ENCODE peak calls at places on chromosomes 1 and 21, in ten cellular contexts. P is heart left ventricle, U is K562, E is A549, D is vagina, X is stomach, V is lower leg skin, J is erythroblast, F is HepG2, C is body of pancreas. I is an unnamed sample.

GRCh38 chr21:44847261-44848056 is 26.0 kb downstream of the PTTG1IP start:
- DNase-seq in P (no peak), U (no peak), E (no peak), D (no peak), X (no peak), V (no peak), J (no peak), F (no peak), C (no peak), I (no peak)

GRCh38 chr21:43308101-43308500 is 118.8 kb downstream of the SIK1 start:
- DNase-seq in P (peak), U (no peak), E (no peak), D (no peak), X (no peak), V (no peak), J (no peak), F (no peak), C (no peak), I (peak)

GRCh38 chr1:153849487-153850185 is 73.1 kb downstream of the GATAD2B start:
- DNase-seq in P (no peak), U (no peak), E (no peak), D (no peak), X (no peak), V (no peak), J (no peak), F (no peak), C (no peak), I (no peak)

GRCh38 chr1:3423245-3423829 is 31.1 kb upstream of the ARHGEF16 start:
- DNase-seq in P (peak), U (no peak), E (no peak), D (no peak), X (peak), V (no peak), J (no peak), F (peak), C (peak), I (peak)

GRCh38 chr1:172638885-172639831 is 19.7 kb upstream of the FASLG start:
- DNase-seq in P (no peak), U (no peak), E (peak), D (no peak), X (no peak), V (no peak), J (no peak), F (peak), C (no peak), I (no peak)

GRCh38 chr1:154206212-154206611 is at the start of gene CFAP141:
- DNase-seq in P (no peak), U (peak), E (no peak), D (no peak), X (no peak), V (no peak), J (peak), F (no peak), C (no peak), I (no peak)

GRCh38 chr1:100414693-100415092 is 62.4 kb downstream of the CDC14A start:
- DNase-seq in P (no peak), U (no peak), E (no peak), D (no peak), X (no peak), V (no peak), J (no peak), F (no peak), C (no peak), I (no peak)

GRCh38 chr1:224565186-224565585 is 50.9 kb upstream of the CNIH3 start:
- DNase-seq in P (no peak), U (peak), E (peak), D (no peak), X (no peak), V (peak), J (no peak), F (peak), C (no peak), I (peak)

GRCh38 chr21:42674351-42674940 is 21.0 kb downstream of the PDE9A start:
- DNase-seq in P (peak), U (peak), E (no peak), D (no peak), X (no peak), V (no peak), J (no peak), F (no peak), C (no peak), I (no peak)

GRCh38 chr1:178091986-178092745 is 1.7 kb upstream of the RASAL2 start:
- DNase-seq in P (no peak), U (no peak), E (no peak), D (no peak), X (no peak), V (no peak), J (peak), F (peak), C (no peak), I (no peak)

GRCh38 chr1:24540906-24541710 is 14.8 kb upstream of the NCMAP start:
- DNase-seq in P (no peak), U (peak), E (peak), D (no peak), X (peak), V (no peak), J (no peak), F (peak), C (peak), I (peak)

GRCh38 chr1:53559854-53560571 is 100.8 kb downstream of the DMRTB1 start:
- DNase-seq in P (no peak), U (no peak), E (no peak), D (no peak), X (no peak), V (no peak), J (no peak), F (no peak), C (no peak), I (no peak)

GRCh38 chr1:160375788-160376524 is 9.1 kb downstream of the NHLH1 start:
- DNase-seq in P (no peak), U (peak), E (no peak), D (peak), X (no peak), V (no peak), J (peak), F (peak), C (no peak), I (no peak)

GRCh38 chr1:62012821-62013220 is 181.8 kb upstream of the L1TD1 start:
- DNase-seq in P (peak), U (no peak), E (no peak), D (no peak), X (no peak), V (peak), J (no peak), F (no peak), C (no peak), I (no peak)

GRCh38 chr1:110341872-110342331 is 2.7 kb downstream of the RBM15 start:
- DNase-seq in P (no peak), U (peak), E (no peak), D (no peak), X (no peak), V (no peak), J (no peak), F (no peak), C (no peak), I (no peak)

GRCh38 chr1:212979340-212980122 is 29.2 kb downstream of the VASH2 start:
- DNase-seq in P (no peak), U (no peak), E (no peak), D (no peak), X (no peak), V (no peak), J (no peak), F (no peak), C (no peak), I (no peak)

GRCh38 chr21:26445440-26445839 is 127.6 kb downstream of the CYYR1 start:
- DNase-seq in P (no peak), U (no peak), E (no peak), D (no peak), X (no peak), V (no peak), J (no peak), F (no peak), C (no peak), I (no peak)

GRCh38 chr1:26159113-26160039 is 497 bp downstream of the FAM110D start:
- DNase-seq in P (peak), U (no peak), E (no peak), D (no peak), X (no peak), V (no peak), J (no peak), F (no peak), C (peak), I (no peak)

GRCh38 chr1:55478742-55479141 is 263.6 kb upstream of the USP24 start:
- DNase-seq in P (no peak), U (no peak), E (no peak), D (no peak), X (no peak), V (no peak), J (no peak), F (peak), C (no peak), I (no peak)

GRCh38 chr1:147771216-147772125 is 11.1 kb upstream of the GJA5 start:
- DNase-seq in P (peak), U (no peak), E (no peak), D (no peak), X (no peak), V (no peak), J (no peak), F (no peak), C (no peak), I (no peak)

GRCh38 chr1:200530551-200531261 is 89.8 kb downstream of the KIF14 start:
- DNase-seq in P (no peak), U (no peak), E (no peak), D (no peak), X (no peak), V (no peak), J (no peak), F (no peak), C (no peak), I (no peak)

GRCh38 chr1:219149185-219149584 is 24.5 kb upstream of the LYPLAL1 start:
- DNase-seq in P (no peak), U (no peak), E (no peak), D (no peak), X (no peak), V (no peak), J (no peak), F (no peak), C (no peak), I (no peak)

GRCh38 chr1:40976952-40977690 is 2.4 kb upstream of the CTPS1 start:
- DNase-seq in P (no peak), U (no peak), E (peak), D (no peak), X (no peak), V (no peak), J (no peak), F (no peak), C (no peak), I (no peak)

GRCh38 chr1:226086776-226087175 is 24.3 kb downstream of the H3-3A start:
- DNase-seq in P (no peak), U (no peak), E (no peak), D (no peak), X (no peak), V (no peak), J (no peak), F (no peak), C (no peak), I (no peak)

GRCh38 chr1:156963621-156964020 is 43.2 kb downstream of the LRRC71 start:
- DNase-seq in P (peak), U (peak), E (no peak), D (no peak), X (no peak), V (peak), J (no peak), F (no peak), C (no peak), I (peak)

GRCh38 chr1:212690816-212691403 is 8.7 kb downstream of the BATF3 start:
- DNase-seq in P (no peak), U (no peak), E (no peak), D (peak), X (no peak), V (no peak), J (no peak), F (no peak), C (no peak), I (no peak)

GRCh38 chr1:38029081-38029681 is 16.6 kb downstream of the UTP11 start:
- DNase-seq in P (peak), U (peak), E (no peak), D (no peak), X (no peak), V (no peak), J (no peak), F (no peak), C (no peak), I (no peak)

GRCh38 chr1:60970081-60970509 is 112.3 kb upstream of the NFIA start:
- DNase-seq in P (no peak), U (peak), E (no peak), D (no peak), X (no peak), V (no peak), J (peak), F (peak), C (no peak), I (no peak)

GRCh38 chr1:101005871-101006270 is 19.7 kb downstream of the DPH5 start:
- DNase-seq in P (no peak), U (no peak), E (no peak), D (no peak), X (no peak), V (no peak), J (no peak), F (no peak), C (no peak), I (no peak)

GRCh38 chr1:103146143-103146542 is 37.8 kb upstream of the COL11A1 start:
- DNase-seq in P (no peak), U (no peak), E (no peak), D (no peak), X (no peak), V (no peak), J (no peak), F (no peak), C (no peak), I (no peak)
- TF ChIP-seq POLR2A in P (no peak), U (no peak), E (no peak), D (no peak), X (no peak), V (no peak), J (no peak), F (no peak), C (no peak), I (no peak)

DNA sequence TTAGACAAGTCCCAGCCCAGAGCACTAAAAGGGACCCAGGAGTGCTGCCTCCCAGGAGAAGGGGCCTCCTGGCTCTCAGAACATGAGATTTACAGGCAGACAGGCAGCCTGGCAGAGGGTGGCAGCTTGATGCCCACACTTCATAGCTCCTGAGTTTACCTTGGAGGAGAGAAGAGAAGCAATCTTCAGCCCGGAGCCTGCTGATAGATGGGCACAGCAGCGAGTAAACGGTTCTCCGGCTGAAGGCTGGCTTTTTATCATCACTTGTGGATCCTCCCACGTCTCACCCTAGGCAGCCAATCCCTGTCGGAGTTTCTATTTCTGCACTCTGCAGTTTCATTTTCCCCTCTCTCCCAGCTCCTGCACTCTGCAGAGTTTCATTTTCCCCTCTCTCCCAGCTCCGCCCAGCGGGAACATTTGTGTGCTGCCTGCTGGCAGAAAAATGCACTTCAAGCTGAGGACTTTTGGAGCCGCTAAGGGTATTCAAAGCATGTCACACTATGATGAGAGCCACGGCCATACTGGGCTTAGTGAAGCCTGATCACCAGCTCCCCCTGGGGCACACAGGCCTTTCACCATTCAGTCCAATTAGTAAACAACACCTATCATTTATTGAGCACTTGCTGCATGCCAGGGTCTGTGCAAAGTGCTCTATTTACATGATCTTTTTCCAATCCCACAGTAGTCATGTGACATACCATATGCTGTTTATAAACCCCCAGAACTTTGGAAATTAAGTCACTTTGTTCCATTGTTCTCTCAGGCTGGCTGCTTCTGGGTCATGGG is at the start of gene IFI6:
- DNase-seq in P (peak), U (peak), E (peak), D (no peak), X (peak), V (peak), J (peak), F (peak), C (peak), I (peak)
- TF ChIP-seq POLR2A in P (no peak), U (no peak), E (peak), D (no peak), X (no peak), V (no peak), J (peak), F (peak), C (no peak), I (peak)

DNA sequence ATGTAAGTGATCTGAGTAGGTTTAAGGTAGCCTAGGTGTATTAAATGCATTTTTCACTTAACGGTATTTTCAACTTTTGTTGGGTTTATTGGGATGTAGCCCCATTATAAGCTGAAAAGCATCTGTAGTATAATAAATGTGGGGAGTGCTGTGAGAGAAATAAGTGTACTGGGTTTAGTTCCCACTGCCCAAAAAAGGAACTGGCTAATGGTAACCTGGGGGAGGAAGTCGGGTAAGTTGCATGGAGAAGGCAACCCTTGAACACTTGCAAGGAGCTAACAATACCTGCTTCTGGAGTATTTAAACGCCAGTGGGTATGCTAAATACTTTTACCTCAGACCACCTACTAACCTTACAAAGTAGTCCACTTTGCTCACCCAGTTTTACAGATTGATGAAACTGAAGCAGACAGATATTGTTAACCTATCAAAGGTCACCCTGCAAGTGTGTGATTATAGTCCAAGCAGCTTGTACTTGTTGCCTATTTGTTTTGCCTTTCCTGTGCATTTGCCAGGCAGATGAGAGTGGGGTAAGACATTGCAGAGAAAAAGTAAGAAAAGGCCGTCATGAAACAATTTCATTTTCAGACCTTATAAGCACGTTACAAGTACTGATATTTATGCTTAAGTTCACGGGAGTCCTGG is 7.6 kb upstream of the SHISA4 start:
- DNase-seq in P (no peak), U (no peak), E (no peak), D (no peak), X (no peak), V (no peak), J (no peak), F (no peak), C (no peak), I (no peak)
- TF ChIP-seq POLR2A in P (no peak), U (no peak), E (no peak), D (no peak), X (no peak), V (no peak), J (no peak), F (no peak), C (no peak), I (no peak)

GRCh38 chr1:184033711-184034167 is 3.8 kb downstream of the COLGALT2 start:
- DNase-seq in P (no peak), U (no peak), E (no peak), D (no peak), X (no peak), V (no peak), J (no peak), F (no peak), C (no peak), I (no peak)
- TF ChIP-seq POLR2A in P (no peak), U (peak), E (no peak), D (no peak), X (no peak), V (no peak), J (no peak), F (no peak), C (no peak), I (no peak)

DNA sequence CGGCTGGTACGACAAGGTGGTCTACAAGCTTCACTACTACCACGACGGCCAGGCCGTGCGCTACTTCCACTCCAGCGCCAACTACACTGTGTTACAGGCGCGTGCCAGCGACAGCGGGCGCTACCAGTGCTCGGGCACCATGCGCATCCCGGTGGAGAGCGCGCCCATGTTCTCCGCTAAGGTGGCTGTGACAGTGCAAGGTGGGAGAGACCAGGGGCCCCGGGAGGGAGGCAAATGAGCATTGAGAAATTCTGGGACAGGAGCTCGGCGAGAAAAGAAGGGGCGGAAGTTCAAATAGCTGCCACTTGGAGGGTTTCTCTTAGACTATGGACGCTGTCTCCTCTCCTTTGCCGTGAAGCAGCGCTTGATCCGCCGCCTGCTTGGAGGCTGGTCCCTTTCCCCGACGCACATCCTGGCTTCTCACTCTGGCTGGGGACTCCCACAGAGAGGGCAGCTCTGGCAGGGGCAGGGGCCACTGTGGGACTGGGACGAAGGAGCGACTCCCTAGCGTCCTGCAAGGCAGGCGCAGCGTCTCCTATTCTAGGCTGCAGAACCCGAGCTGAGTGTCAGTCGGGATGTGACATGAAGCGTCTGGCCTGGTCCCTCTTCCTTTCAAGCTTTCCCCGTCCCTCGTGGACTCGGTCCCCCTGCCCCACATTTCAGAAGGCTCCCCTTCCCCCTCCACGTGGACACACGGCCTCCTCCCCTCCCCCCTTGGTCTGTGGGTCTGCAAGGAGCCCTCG is 4.7 kb downstream of the FCRLB start:
- DNase-seq in P (peak), U (no peak), E (peak), D (no peak), X (peak), V (peak), J (peak), F (peak), C (peak), I (peak)
- TF ChIP-seq POLR2A in P (no peak), U (peak), E (peak), D (no peak), X (no peak), V (no peak), J (peak), F (no peak), C (no peak), I (no peak)

GRCh38 chr1:46508760-46509159 is 19.1 kb downstream of the DMBX1 start:
- DNase-seq in P (peak), U (peak), E (no peak), D (no peak), X (no peak), V (no peak), J (no peak), F (no peak), C (no peak), I (no peak)
- TF ChIP-seq POLR2A in P (no peak), U (no peak), E (no peak), D (no peak), X (no peak), V (no peak), J (no peak), F (no peak), C (no peak), I (no peak)

GRCh38 chr1:15523104-15523921 is 702 bp downstream of the CASP9 start:
- DNase-seq in P (no peak), U (peak), E (no peak), D (no peak), X (peak), V (no peak), J (no peak), F (no peak), C (no peak), I (no peak)

GRCh38 chr1:15524283-15525042 is 448 bp upstream of the CASP9 start:
- DNase-seq in P (peak), U (peak), E (peak), D (peak), X (peak), V (peak), J (peak), F (peak), C (peak), I (peak)

GRCh38 chr1:15522551-15522950 is 1.5 kb downstream of the CASP9 start:
- DNase-seq in P (no peak), U (no peak), E (no peak), D (no peak), X (peak), V (no peak), J (no peak), F (no peak), C (no peak), I (no peak)

GRCh38 chr1:15525043-15525958 is 1.3 kb upstream of the CASP9 start:
- DNase-seq in P (peak), U (peak), E (peak), D (no peak), X (no peak), V (peak), J (peak), F (peak), C (no peak), I (peak)

GRCh38 chr1:15523922-15524282 is at the start of gene CASP9:
- DNase-seq in P (no peak), U (no peak), E (peak), D (no peak), X (no peak), V (no peak), J (no peak), F (no peak), C (no peak), I (no peak)
- TF ChIP-seq POLR2A in P (no peak), U (peak), E (peak), D (no peak), X (no peak), V (no peak), J (no peak), F (peak), C (no peak), I (peak)